ENCODE peak calls at places on chromosomes 16 and 17, in ten cellular contexts. J is heart right ventricle, N is T47D, I is NCI-H1436, A is fibroblast of the conjunctiva, B is GM13976, V is NCI-H510A, Q is neural progenitor cell, D is fibroblast of the aortic adventitia, H is GM04504. P is an unnamed sample.

GRCh38 chr16:84874983-84875382 is 55.2 kb downstream of the CRISPLD2 start:
- DNase-seq in J (no peak), N (no peak), I (no peak), A (no peak), B (no peak), V (no peak), Q (no peak), D (no peak), H (no peak), P (no peak)

GRCh38 chr16:19607610-19608280 is 52.2 kb downstream of the VPS35L start:
- DNase-seq in J (no peak), N (no peak), I (no peak), A (peak), B (no peak), V (no peak), Q (no peak), D (peak), H (peak), P (no peak)

GRCh38 chr17:48472485-48473281 is 42.7 kb upstream of the SKAP1 start:
- DNase-seq in J (no peak), N (no peak), I (peak), A (no peak), B (no peak), V (peak), Q (peak), D (peak), H (peak), P (peak)

GRCh38 chr17:80593171-80593570 is 48.5 kb downstream of the RPTOR start:
- DNase-seq in J (no peak), N (no peak), I (no peak), A (no peak), B (no peak), V (no peak), Q (no peak), D (no peak), H (no peak), P (no peak)

GRCh38 chr17:50800196-50800700 is 32.9 kb upstream of the ANKRD40CL start:
- DNase-seq in J (no peak), N (no peak), I (no peak), A (no peak), B (no peak), V (no peak), Q (no peak), D (no peak), H (no peak), P (no peak)

GRCh38 chr16:12092347-12092882 is 115.9 kb downstream of the SNX29 start:
- DNase-seq in J (no peak), N (no peak), I (no peak), A (peak), B (no peak), V (no peak), Q (no peak), D (peak), H (peak), P (peak)

GRCh38 chr16:80628254-80628653 is 87.5 kb downstream of the DYNLRB2 start:
- DNase-seq in J (no peak), N (no peak), I (no peak), A (no peak), B (peak), V (no peak), Q (no peak), D (no peak), H (no peak), P (no peak)

GRCh38 chr17:74775409-74776043 is 619 bp downstream of the NAT9 start:
- DNase-seq in J (no peak), N (no peak), I (no peak), A (no peak), B (no peak), V (no peak), Q (no peak), D (no peak), H (no peak), P (no peak)

GRCh38 chr17:34755981-34756669 is 176.7 kb downstream of the TMEM132E start:
- DNase-seq in J (no peak), N (no peak), I (no peak), A (no peak), B (no peak), V (no peak), Q (no peak), D (no peak), H (no peak), P (no peak)

GRCh38 chr17:13490906-13491502 is 110.7 kb downstream of the HS3ST3A1 start:
- DNase-seq in J (no peak), N (no peak), I (no peak), A (no peak), B (no peak), V (no peak), Q (no peak), D (no peak), H (no peak), P (no peak)

GRCh38 chr16:51146256-51146924 is 4.7 kb downstream of the SALL1 start:
- DNase-seq in J (no peak), N (no peak), I (no peak), A (peak), B (no peak), V (no peak), Q (peak), D (peak), H (no peak), P (no peak)

GRCh38 chr17:17960500-17961050 is 11.6 kb downstream of the TOM1L2 start:
- DNase-seq in J (no peak), N (no peak), I (no peak), A (no peak), B (no peak), V (no peak), Q (no peak), D (no peak), H (no peak), P (no peak)